ENCODE peak calls at places on chromosome 9, in six cellular contexts. Z is foreskin fibroblast, P is hepatocyte, F is WERI-Rb-1, I is HCT116, V is NB4. M is an unnamed sample.

GRCh38 chr9:82975176-82975575 is 87.8 kb downstream of the RASEF start:
- DNase-seq in F (no peak), V (no peak), Z (no peak), I (no peak), P (no peak), M (no peak)

GRCh38 chr9:89699646-89700045 is 94.8 kb downstream of the GADD45G start:
- DNase-seq in Z (no peak), P (no peak), I (no peak), V (no peak), F (no peak), M (no peak)

GRCh38 chr9:83142389-83142788 is 79.4 kb upstream of the RASEF start:
- DNase-seq in P (no peak), F (no peak), I (no peak), V (no peak), Z (no peak), M (no peak)

GRCh38 chr9:100575006-100575405 is 2.9 kb upstream of the CAVIN4 start:
- DNase-seq in I (no peak), P (no peak), Z (no peak), V (no peak), F (no peak), M (no peak)

GRCh38 chr9:124293712-124294504 is 36.2 kb downstream of the NEK6 start:
- DNase-seq in F (no peak), P (no peak), Z (peak), I (no peak), V (no peak), M (no peak)

GRCh38 chr9:6902423-6902822 is 144.7 kb downstream of the KDM4C start:
- DNase-seq in F (no peak), I (peak), Z (peak), V (peak), P (no peak), M (no peak)

GRCh38 chr9:127714916-127715442 is 484 bp downstream of the PTRH1 start:
- DNase-seq in P (peak), V (peak), I (no peak), F (no peak), Z (peak), M (no peak)

GRCh38 chr9:134962065-134962997 is 44.6 kb upstream of the FCN1 start:
- DNase-seq in Z (no peak), F (peak), I (no peak), V (no peak), P (no peak), M (peak)

GRCh38 chr9:115306860-115307259 is 188.9 kb upstream of the TNC start:
- DNase-seq in I (no peak), P (no peak), Z (peak), F (no peak), V (no peak), M (no peak)

GRCh38 chr9:125861405-125862063 is 114.4 kb downstream of the PBX3 start:
- DNase-seq in I (no peak), Z (peak), P (no peak), F (no peak), V (no peak), M (no peak)

GRCh38 chr9:125949721-125950465 is 202.7 kb downstream of the PBX3 start:
- DNase-seq in Z (no peak), I (no peak), P (no peak), V (no peak), F (no peak), M (no peak)

GRCh38 chr9:10212702-10213101 is 400.1 kb downstream of the PTPRD start:
- DNase-seq in F (no peak), P (no peak), Z (no peak), I (no peak), V (no peak), M (no peak)

GRCh38 chr9:120693609-120694008 is 20.7 kb downstream of the MEGF9 start:
- DNase-seq in F (no peak), P (no peak), V (no peak), Z (peak), I (no peak), M (no peak)

GRCh38 chr9:133499892-133500270 is 21.0 kb upstream of the SLC2A6 start:
- DNase-seq in Z (no peak), I (no peak), P (no peak), V (no peak), F (no peak), M (no peak)

GRCh38 chr9:72353455-72354116 is 11.4 kb downstream of the ZFAND5 start:
- DNase-seq in V (no peak), I (no peak), P (peak), F (no peak), Z (no peak), M (no peak)

GRCh38 chr9:136437430-136437829 is 2.2 kb downstream of the INPP5E start:
- DNase-seq in I (no peak), F (no peak), V (no peak), P (no peak), Z (peak), M (no peak)

GRCh38 chr9:137534256-137535119 is 15.7 kb downstream of the PNPLA7 start:
- DNase-seq in I (peak), Z (peak), P (peak), V (peak), F (peak), M (peak)

GRCh38 chr9:120210301-120210700 is 369.7 kb downstream of the CDK5RAP2 start:
- DNase-seq in P (no peak), F (no peak), I (no peak), Z (no peak), V (no peak), M (no peak)

GRCh38 chr9:136532799-136533774 is 12.8 kb downstream of the NOTCH1 start:
- DNase-seq in F (no peak), Z (no peak), P (no peak), I (no peak), V (no peak), M (no peak)

GRCh38 chr9:113585555-113585954 is 122.0 kb downstream of the RGS3 start:
- DNase-seq in P (no peak), Z (no peak), V (no peak), F (no peak), I (no peak), M (no peak)

GRCh38 chr9:106104887-106105286 is 410.5 kb downstream of the TMEM38B start:
- DNase-seq in V (no peak), P (no peak), F (no peak), I (no peak), Z (no peak), M (no peak)

GRCh38 chr9:80679920-80680319 is 1009.4 kb downstream of the TLE1 start:
- DNase-seq in F (no peak), I (no peak), P (no peak), Z (no peak), V (no peak), M (no peak)

GRCh38 chr9:91421987-91422765 is 1.5 kb downstream of the NFIL3 start:
- DNase-seq in I (no peak), P (peak), F (no peak), V (no peak), Z (peak), M (no peak)

GRCh38 chr9:14868418-14868771 is 41.8 kb downstream of the FREM1 start:
- DNase-seq in P (no peak), V (no peak), F (no peak), Z (no peak), I (no peak), M (no peak)

GRCh38 chr9:78030553-78031270 is 899 bp downstream of the GNAQ start:
- DNase-seq in F (peak), Z (peak), V (peak), P (peak), I (no peak), M (no peak)

GRCh38 chr9:450561-450960 is 235.9 kb downstream of the DOCK8 start:
- DNase-seq in I (no peak), Z (no peak), V (no peak), P (no peak), F (no peak), M (no peak)

GRCh38 chr9:459491-460444 is 245.1 kb downstream of the DOCK8 start:
- DNase-seq in V (no peak), P (no peak), Z (no peak), I (no peak), F (no peak), M (no peak)

GRCh38 chr9:456365-456764 is 241.7 kb downstream of the DOCK8 start:
- DNase-seq in Z (no peak), P (no peak), F (no peak), I (no peak), V (no peak), M (no peak)
- H3K4me3 ChIP-seq in Z (no peak), P (no peak), F (no peak), I (no peak), V (no peak), M (no peak)

GRCh38 chr9:85727500-85727899 is 14.3 kb downstream of the AGTPBP1 start:
- DNase-seq in V (no peak), Z (no peak), P (no peak), I (no peak), F (no peak), M (no peak)
- H3K4me3 ChIP-seq in V (no peak), Z (no peak), P (no peak), I (no peak), F (no peak), M (no peak)

GRCh38 chr9:108269421-108269820 is 586.4 kb downstream of the ACTL7B start:
- DNase-seq in P (no peak), I (no peak), Z (no peak), V (peak), F (no peak), M (no peak)
- H3K4me3 ChIP-seq in P (no peak), I (no peak), Z (no peak), V (no peak), F (no peak), M (no peak)

GRCh38 chr9:38227656-38228055 is 158.6 kb upstream of the SHB start:
- DNase-seq in V (peak), I (no peak), P (peak), Z (no peak), F (no peak), M (no peak)
- H3K4me3 ChIP-seq in V (no peak), I (no peak), P (no peak), Z (no peak), F (no peak), M (no peak)

GRCh38 chr9:23537192-23538059 is 288.6 kb downstream of the ELAVL2 start:
- DNase-seq in V (no peak), I (no peak), F (peak), P (no peak), Z (no peak), M (no peak)
- H3K4me3 ChIP-seq in V (no peak), I (no peak), F (peak), P (no peak), Z (no peak), M (no peak)

DNA sequence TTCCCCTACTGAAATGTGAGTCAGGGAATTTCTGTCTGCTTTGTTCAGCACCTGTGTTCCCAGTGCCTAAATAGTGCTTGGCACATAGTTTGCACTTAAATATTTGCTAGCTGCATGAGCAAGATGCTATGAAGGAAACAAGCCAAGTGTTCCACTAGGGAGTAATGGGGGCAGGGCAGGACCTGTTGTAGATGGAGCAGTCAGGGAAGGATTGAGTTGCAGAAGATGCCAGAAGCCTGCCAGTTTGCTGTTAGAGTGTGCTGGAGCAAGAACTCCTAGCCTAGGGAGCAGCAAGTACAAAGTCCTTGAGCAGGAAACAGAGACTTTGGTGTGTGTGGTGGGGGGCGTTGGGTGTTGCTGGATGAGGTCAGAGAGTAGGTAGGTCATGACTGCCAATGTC is 87.5 kb downstream of the DAB2IP start:
- DNase-seq in F (no peak), P (no peak), I (no peak), V (no peak), Z (peak), M (peak)
- H3K4me3 ChIP-seq in F (no peak), P (no peak), I (no peak), V (no peak), Z (no peak), M (no peak)

M was measured in LNCaP clone FGC.